ENCODE peak calls at places on chromosomes 4 and X, in ten cellular contexts. G is brain microvascular endothelial cell; Z is endothelial cell of umbilical vein; E is Calu3; N is type B pancreatic cell; U is astrocyte; D is CD14-positive monocyte; Q is IMR-90; V is GM13976; R is CD4-positive, alpha-beta T cell. O is an unnamed sample.

GRCh38 chr4:154349829-154350228 is 141.8 kb downstream of the DCHS2 start:
- DNase-seq in G (peak), Z (no peak), E (no peak), N (no peak), U (no peak), D (no peak), Q (no peak), V (no peak), R (no peak), O (no peak)

GRCh38 chr4:81472249-81473085 is 760 bp upstream of the RASGEF1B start:
- DNase-seq in G (peak), Z (no peak), E (peak), N (no peak), U (peak), D (peak), Q (no peak), V (peak), R (no peak), O (no peak)

GRCh38 chr4:53905281-53905934 is 159.0 kb downstream of the CHIC2 start:
- DNase-seq in G (no peak), Z (no peak), E (no peak), N (no peak), U (no peak), D (no peak), Q (peak), V (no peak), R (no peak), O (no peak)

GRCh38 chr4:121728066-121728465 is 31.3 kb upstream of the ANXA5 start:
- DNase-seq in G (peak), Z (no peak), E (no peak), N (no peak), U (peak), D (no peak), Q (peak), V (no peak), R (no peak), O (no peak)

GRCh38 chrX:43718546-43718945 is 62.4 kb downstream of the MAOA start:
- DNase-seq in G (no peak), Z (no peak), E (no peak), N (no peak), U (no peak), D (no peak), Q (no peak), V (no peak), R (no peak), O (no peak)

GRCh38 chrX:133461226-133461625 is 45.9 kb upstream of the GPC4 start:
- DNase-seq in G (no peak), Z (no peak), E (no peak), N (no peak), U (peak), D (no peak), Q (no peak), V (no peak), R (no peak), O (no peak)

GRCh38 chr4:52010976-52011375 is 9.2 kb downstream of the LRRC66 start:
- DNase-seq in G (no peak), Z (no peak), E (no peak), N (no peak), U (peak), D (no peak), Q (no peak), V (no peak), R (no peak), O (no peak)

GRCh38 chr4:32560306-32560705 is 1840.1 kb downstream of the PCDH7 start:
- DNase-seq in G (peak), Z (no peak), E (no peak), N (no peak), U (peak), D (no peak), Q (no peak), V (no peak), R (no peak), O (no peak)

GRCh38 chrX:56738670-56739069 is 9.6 kb downstream of the NBDY start:
- DNase-seq in G (no peak), Z (no peak), E (no peak), N (no peak), U (peak), D (no peak), Q (no peak), V (no peak), R (no peak), O (no peak)

GRCh38 chr4:169485791-169486742 is 126.3 kb downstream of the NEK1 start:
- DNase-seq in G (peak), Z (peak), E (peak), N (no peak), U (peak), D (no peak), Q (peak), V (peak), R (no peak), O (no peak)

GRCh38 chrX:63855896-63856295 is 70.9 kb upstream of the ARHGEF9 start:
- DNase-seq in G (peak), Z (no peak), E (no peak), N (no peak), U (peak), D (no peak), Q (peak), V (no peak), R (no peak), O (no peak)

GRCh38 chrX:118528089-118528753 is 32.6 kb downstream of the DOCK11 start:
- DNase-seq in G (no peak), Z (no peak), E (no peak), N (no peak), U (no peak), D (no peak), Q (no peak), V (peak), R (peak), O (no peak)

GRCh38 chr4:111268769-111269414 is 646.0 kb upstream of the PITX2 start:
- DNase-seq in G (peak), Z (peak), E (no peak), N (no peak), U (peak), D (no peak), Q (peak), V (peak), R (no peak), O (no peak)

GRCh38 chr4:47383829-47384427 is 79.6 kb downstream of the COMMD8 start:
- DNase-seq in G (no peak), Z (peak), E (no peak), N (no peak), U (peak), D (no peak), Q (peak), V (peak), R (no peak), O (no peak)

GRCh38 chrX:906586-906985 is 276.0 kb downstream of the SHOX start:
- DNase-seq in G (no peak), Z (no peak), E (no peak), N (peak), U (no peak), D (no peak), Q (no peak), V (no peak), R (no peak), O (no peak)

GRCh38 chrX:153768311-153769157 is 4.5 kb downstream of the PLXNB3 start:
- DNase-seq in G (no peak), Z (no peak), E (no peak), N (no peak), U (no peak), D (no peak), Q (no peak), V (peak), R (no peak), O (no peak)

GRCh38 chr4:156837625-156838345 is 133.8 kb downstream of the PDGFC start:
- DNase-seq in G (no peak), Z (no peak), E (no peak), N (no peak), U (no peak), D (no peak), Q (no peak), V (no peak), R (no peak), O (no peak)

GRCh38 chr4:140252742-140253555 is 99.0 kb upstream of the MAML3 start:
- DNase-seq in G (peak), Z (peak), E (peak), N (peak), U (peak), D (no peak), Q (peak), V (peak), R (peak), O (peak)

GRCh38 chrX:11103751-11104150 is 7.4 kb upstream of the HCCS start:
- DNase-seq in G (no peak), Z (no peak), E (no peak), N (no peak), U (no peak), D (no peak), Q (no peak), V (no peak), R (no peak), O (no peak)

GRCh38 chr4:154082760-154083530 is 294.1 kb upstream of the SFRP2 start:
- DNase-seq in G (no peak), Z (no peak), E (peak), N (no peak), U (peak), D (no peak), Q (no peak), V (no peak), R (no peak), O (no peak)

GRCh38 chrX:113906168-113906567 is 677.7 kb upstream of the HTR2C start:
- DNase-seq in G (no peak), Z (no peak), E (no peak), N (no peak), U (peak), D (no peak), Q (no peak), V (no peak), R (no peak), O (no peak)

GRCh38 chr4:38818441-38818976 is 13.9 kb upstream of the TLR1 start:
- DNase-seq in G (no peak), Z (no peak), E (peak), N (no peak), U (no peak), D (no peak), Q (no peak), V (peak), R (no peak), O (no peak)

GRCh38 chrX:8919801-8920200 is 114.1 kb downstream of the FAM9B start:
- DNase-seq in G (no peak), Z (no peak), E (no peak), N (no peak), U (no peak), D (no peak), Q (no peak), V (no peak), R (no peak), O (no peak)

GRCh38 chr4:20037745-20038144 is 214.0 kb upstream of the SLIT2 start:
- DNase-seq in G (no peak), Z (no peak), E (no peak), N (no peak), U (no peak), D (no peak), Q (no peak), V (no peak), R (no peak), O (no peak)

GRCh38 chr4:153643406-153644016 is 40.6 kb upstream of the TLR2 start:
- DNase-seq in G (peak), Z (peak), E (no peak), N (no peak), U (peak), D (no peak), Q (peak), V (peak), R (no peak), O (peak)

GRCh38 chrX:68681443-68681941 is 34.0 kb downstream of the STARD8 start:
- DNase-seq in G (peak), Z (no peak), E (no peak), N (no peak), U (peak), D (no peak), Q (peak), V (no peak), R (no peak), O (no peak)

GRCh38 chr4:1192493-1193205 is 20.3 kb upstream of the SPON2 start:
- DNase-seq in G (no peak), Z (no peak), E (no peak), N (no peak), U (no peak), D (no peak), Q (no peak), V (no peak), R (no peak), O (no peak)

GRCh38 chrX:40845331-40845911 is 110.1 kb upstream of the MED14 start:
- DNase-seq in G (peak), Z (peak), E (no peak), N (no peak), U (peak), D (no peak), Q (peak), V (no peak), R (no peak), O (no peak)

GRCh38 chr4:100977746-100978397 is 369.5 kb downstream of the PPP3CA start:
- DNase-seq in G (no peak), Z (no peak), E (no peak), N (no peak), U (peak), D (no peak), Q (no peak), V (no peak), R (no peak), O (no peak)

GRCh38 chr4:41213563-41214157 is 682 bp downstream of the APBB2 start:
- DNase-seq in G (no peak), Z (peak), E (peak), N (peak), U (no peak), D (no peak), Q (no peak), V (no peak), R (no peak), O (no peak)

GRCh38 chr4:93908778-93909177 is 80.2 kb downstream of the ATOH1 start:
- DNase-seq in G (no peak), Z (no peak), E (no peak), N (no peak), U (no peak), D (no peak), Q (no peak), V (no peak), R (no peak), O (no peak)

GRCh38 chrX:139052461-139052860 is 340.9 kb upstream of the FGF13 start:
- DNase-seq in G (no peak), Z (no peak), E (no peak), N (no peak), U (peak), D (no peak), Q (no peak), V (no peak), R (no peak), O (no peak)

GRCh38 chr4:54659213-54660144 is 1.7 kb downstream of the KIT start:
- DNase-seq in G (peak), Z (peak), E (peak), N (no peak), U (no peak), D (no peak), Q (peak), V (peak), R (no peak), O (no peak)

GRCh38 chrX:71938371-71938770 is 27.7 kb downstream of the NHSL2 start:
- DNase-seq in G (no peak), Z (no peak), E (no peak), N (no peak), U (peak), D (no peak), Q (no peak), V (no peak), R (no peak), O (no peak)

GRCh38 chr4:153521995-153522799 is 56.0 kb downstream of the TMEM131L start:
- DNase-seq in G (no peak), Z (no peak), E (no peak), N (no peak), U (no peak), D (no peak), Q (no peak), V (no peak), R (no peak), O (no peak)

GRCh38 chr4:27668001-27668400 is 807.4 kb downstream of the STIM2 start:
- DNase-seq in G (no peak), Z (no peak), E (no peak), N (no peak), U (no peak), D (no peak), Q (no peak), V (no peak), R (no peak), O (no peak)

GRCh38 chr4:177632481-177632880 is 190.2 kb upstream of the AGA start:
- DNase-seq in G (no peak), Z (no peak), E (no peak), N (no peak), U (peak), D (no peak), Q (no peak), V (no peak), R (no peak), O (no peak)

GRCh38 chr4:40596522-40596921 is 33.1 kb downstream of the RBM47 start:
- DNase-seq in G (no peak), Z (no peak), E (no peak), N (no peak), U (no peak), D (no peak), Q (no peak), V (no peak), R (no peak), O (no peak)

GRCh38 chrX:2840961-2841360 is 12.2 kb downstream of the GYG2 start:
- DNase-seq in G (no peak), Z (no peak), E (no peak), N (no peak), U (no peak), D (no peak), Q (no peak), V (no peak), R (no peak), O (no peak)

GRCh38 chr4:187993827-187994226 is 1.7 kb upstream of the ZFP42 start:
- DNase-seq in G (peak), Z (no peak), E (no peak), N (no peak), U (no peak), D (no peak), Q (peak), V (no peak), R (no peak), O (no peak)
- TF ChIP-seq CTCF in G (peak), Z (no peak), E (peak), N (peak), U (no peak), D (no peak), Q (peak), V (no peak), R (no peak), O (peak)

DNA sequence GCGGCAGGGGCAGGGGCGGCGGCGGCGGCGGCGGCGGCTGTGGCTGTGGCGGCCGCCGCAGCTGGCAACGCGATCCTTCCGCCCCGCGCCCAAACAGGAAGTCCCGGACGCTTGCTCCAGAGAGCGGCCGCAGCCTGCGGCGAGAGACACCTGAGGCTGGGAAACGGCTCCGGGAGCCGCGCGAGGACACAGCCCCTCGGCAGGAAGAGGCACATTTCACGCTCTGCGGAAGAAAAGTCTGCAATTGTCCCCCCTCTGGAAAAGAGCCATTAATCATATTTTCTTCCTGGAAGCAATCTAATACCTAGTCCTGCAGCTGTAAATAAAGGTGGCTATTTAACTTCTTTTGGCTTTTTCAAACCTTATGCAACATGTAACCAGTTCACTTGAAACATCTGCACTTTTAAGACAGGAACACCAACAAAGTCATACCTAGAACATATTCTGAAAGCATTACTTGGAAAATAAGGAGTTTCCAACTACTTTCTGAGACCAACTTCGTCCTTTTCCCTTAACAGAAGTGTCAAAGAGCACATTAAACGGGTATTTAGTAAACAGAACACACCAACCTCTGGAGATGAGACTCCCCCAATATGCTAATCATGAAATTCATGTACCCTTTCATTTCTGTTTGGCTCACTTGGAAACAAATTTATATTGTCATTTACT is 69.0 kb downstream of the NOCT start:
- DNase-seq in G (no peak), Z (no peak), E (no peak), N (no peak), U (no peak), D (no peak), Q (no peak), V (no peak), R (no peak), O (no peak)
- TF ChIP-seq CTCF in G (no peak), Z (no peak), E (no peak), N (no peak), U (no peak), D (no peak), Q (no peak), V (no peak), R (no peak), O (no peak)

GRCh38 chrX:146224442-146224841 is 406.8 kb downstream of the SLITRK2 start:
- DNase-seq in G (no peak), Z (no peak), E (no peak), N (no peak), U (no peak), D (no peak), Q (no peak), V (no peak), R (no peak), O (no peak)
- TF ChIP-seq CTCF in G (no peak), Z (no peak), E (no peak), N (peak), U (no peak), D (no peak), Q (peak), V (no peak), R (no peak), O (no peak)

GRCh38 chr4:6714954-6715353 is 1.0 kb upstream of the BLOC1S4 start:
- DNase-seq in G (no peak), Z (no peak), E (no peak), N (no peak), U (no peak), D (no peak), Q (no peak), V (no peak), R (no peak), O (no peak)

GRCh38 chr4:6705638-6706037 is 4.0 kb downstream of the MRFAP1L1 start:
- DNase-seq in G (no peak), Z (no peak), E (no peak), N (no peak), U (no peak), D (no peak), Q (no peak), V (no peak), R (no peak), O (no peak)

GRCh38 chr4:6710282-6710681 is 617 bp upstream of the MRFAP1L1 start:
- DNase-seq in G (no peak), Z (peak), E (no peak), N (no peak), U (no peak), D (no peak), Q (no peak), V (no peak), R (no peak), O (no peak)

GRCh38 chr4:6706173-6706572 is 3.5 kb downstream of the MRFAP1L1 start:
- DNase-seq in G (no peak), Z (no peak), E (no peak), N (no peak), U (no peak), D (no peak), Q (no peak), V (no peak), R (no peak), O (no peak)

DNA sequence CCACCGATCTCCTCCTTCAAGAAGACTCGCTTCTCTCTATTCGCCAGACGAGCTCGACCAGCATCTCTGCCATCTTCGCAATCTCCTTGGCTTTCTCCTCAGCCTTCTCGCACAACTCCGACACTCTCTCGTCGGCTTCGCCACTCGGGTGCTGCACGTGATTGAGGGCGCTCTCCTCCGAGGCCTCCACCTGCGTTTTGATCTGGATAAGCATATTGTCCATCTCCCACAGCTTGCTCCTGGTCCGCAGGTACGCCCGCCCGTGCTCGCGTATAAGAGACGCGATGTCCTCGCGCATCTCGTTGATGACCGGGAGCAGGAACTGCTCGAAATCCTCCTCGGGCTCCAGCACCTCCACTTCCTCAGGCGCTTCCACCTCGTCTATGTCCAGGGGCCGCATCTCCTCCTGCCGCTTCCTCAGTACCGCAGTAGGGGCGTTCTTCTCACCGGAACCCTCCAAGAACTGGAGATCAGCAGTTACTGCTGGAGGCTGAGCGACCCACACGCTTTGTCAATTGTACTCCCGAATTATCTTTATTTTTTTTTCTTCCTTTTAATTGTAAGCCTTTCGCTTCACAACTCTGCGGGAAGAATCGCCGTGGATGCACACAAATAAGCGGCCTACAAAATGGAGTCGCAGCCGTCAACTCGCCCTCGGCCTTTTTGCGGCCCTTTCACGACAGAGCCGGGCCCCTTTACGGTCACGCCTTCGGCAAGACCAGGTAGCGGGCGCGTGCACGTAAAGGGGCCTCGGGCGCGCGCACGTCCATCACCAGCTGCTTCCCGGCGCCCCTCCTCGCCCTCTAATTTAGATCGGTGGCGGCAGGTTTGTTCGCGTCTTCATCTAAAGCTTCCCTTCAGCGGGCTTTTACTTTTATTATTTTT is at the start of gene MRFAP1L1:
- DNase-seq in G (peak), Z (peak), E (peak), N (peak), U (peak), D (peak), Q (peak), V (peak), R (peak), O (peak)
- TF ChIP-seq CTCF in G (peak), Z (no peak), E (no peak), N (peak), U (no peak), D (no peak), Q (no peak), V (no peak), R (no peak), O (no peak)